ENCODE peak calls at places on chromosomes 11 and 22, in eight cellular contexts. One of them, this sample, is unnamed. For H3K4me1, the result is how much of the 10 kb centered on the place peaks cover.

GRCh38 chr11:27701262-27702105 is 1.2 kb upstream of the BDNF start:
- DNase-seq in testis: peak
- DNase-seq in body of pancreas: no peak
- DNase-seq in right cardiac atrium: peak
- DNase-seq in MM.1S: peak
- DNase-seq in SJSA1: peak
- DNase-seq in pancreas: peak
- DNase-seq in mesendoderm: no peak
- DNase-seq in this sample: no peak

GRCh38 chr11:109851780-109852390 is 241.3 kb upstream of the ZC3H12C start:
- DNase-seq in testis: no peak
- DNase-seq in body of pancreas: peak
- DNase-seq in right cardiac atrium: no peak
- DNase-seq in MM.1S: no peak
- DNase-seq in SJSA1: no peak
- DNase-seq in pancreas: no peak
- DNase-seq in mesendoderm: peak
- DNase-seq in this sample: no peak

GRCh38 chr11:109421981-109422590 is at the start of gene C11orf87:
- DNase-seq in testis: no peak
- DNase-seq in body of pancreas: peak
- DNase-seq in right cardiac atrium: no peak
- DNase-seq in MM.1S: no peak
- DNase-seq in SJSA1: no peak
- DNase-seq in pancreas: peak
- DNase-seq in mesendoderm: peak
- DNase-seq in this sample: no peak

GRCh38 chr11:95863486-95864140 is 60.3 kb downstream of the MTMR2 start:
- DNase-seq in testis: no peak
- DNase-seq in body of pancreas: no peak
- DNase-seq in right cardiac atrium: no peak
- DNase-seq in MM.1S: no peak
- DNase-seq in SJSA1: peak
- DNase-seq in pancreas: no peak
- DNase-seq in mesendoderm: no peak
- DNase-seq in this sample: no peak

GRCh38 chr11:69280451-69280850 is 13.5 kb upstream of the MYEOV start:
- DNase-seq in testis: no peak
- DNase-seq in body of pancreas: no peak
- DNase-seq in right cardiac atrium: no peak
- DNase-seq in MM.1S: no peak
- DNase-seq in SJSA1: peak
- DNase-seq in pancreas: no peak
- DNase-seq in mesendoderm: no peak
- DNase-seq in this sample: peak

GRCh38 chr11:31987118-31988005 is 103.5 kb upstream of the RCN1 start:
- DNase-seq in testis: no peak
- DNase-seq in body of pancreas: no peak
- DNase-seq in right cardiac atrium: no peak
- DNase-seq in MM.1S: no peak
- DNase-seq in SJSA1: no peak
- DNase-seq in pancreas: peak
- DNase-seq in mesendoderm: peak
- DNase-seq in this sample: no peak

GRCh38 chr11:1072116-1072820 is 2.4 kb upstream of the MUC2 start:
- DNase-seq in testis: no peak
- DNase-seq in body of pancreas: peak
- DNase-seq in right cardiac atrium: no peak
- DNase-seq in MM.1S: no peak
- DNase-seq in SJSA1: peak
- DNase-seq in pancreas: no peak
- DNase-seq in mesendoderm: peak
- DNase-seq in this sample: no peak

GRCh38 chr22:50674606-50675552 is 2.3 kb downstream of the SHANK3 start:
- DNase-seq in testis: no peak
- DNase-seq in body of pancreas: peak
- DNase-seq in right cardiac atrium: no peak
- DNase-seq in MM.1S: no peak
- DNase-seq in SJSA1: no peak
- DNase-seq in pancreas: peak
- DNase-seq in mesendoderm: peak
- DNase-seq in this sample: peak

GRCh38 chr22:30180616-30181015 is 65.9 kb downstream of the LIF start:
- DNase-seq in testis: no peak
- DNase-seq in body of pancreas: no peak
- DNase-seq in right cardiac atrium: no peak
- DNase-seq in MM.1S: no peak
- DNase-seq in SJSA1: no peak
- DNase-seq in pancreas: no peak
- DNase-seq in mesendoderm: no peak
- DNase-seq in this sample: no peak

GRCh38 chr11:69700278-69701140 is 3.3 kb downstream of the FGF19 start:
- DNase-seq in testis: peak
- DNase-seq in body of pancreas: peak
- DNase-seq in right cardiac atrium: peak
- DNase-seq in MM.1S: no peak
- DNase-seq in SJSA1: peak
- DNase-seq in pancreas: peak
- DNase-seq in mesendoderm: peak
- DNase-seq in this sample: no peak

GRCh38 chr22:49752598-49753091 is 75.0 kb downstream of the BRD1 start:
- DNase-seq in testis: no peak
- DNase-seq in body of pancreas: no peak
- DNase-seq in right cardiac atrium: no peak
- DNase-seq in MM.1S: no peak
- DNase-seq in SJSA1: no peak
- DNase-seq in pancreas: peak
- DNase-seq in mesendoderm: no peak
- DNase-seq in this sample: no peak

GRCh38 chr11:35047179-35047578 is 91.8 kb upstream of the CD44 start:
- DNase-seq in testis: no peak
- DNase-seq in body of pancreas: no peak
- DNase-seq in right cardiac atrium: no peak
- DNase-seq in MM.1S: no peak
- DNase-seq in SJSA1: no peak
- DNase-seq in pancreas: no peak
- DNase-seq in mesendoderm: no peak
- DNase-seq in this sample: no peak

GRCh38 chr11:393219-394033 is 583 bp upstream of the PKP3 start:
- DNase-seq in testis: no peak
- DNase-seq in body of pancreas: no peak
- DNase-seq in right cardiac atrium: no peak
- DNase-seq in MM.1S: no peak
- DNase-seq in SJSA1: peak
- DNase-seq in pancreas: no peak
- DNase-seq in mesendoderm: no peak
- DNase-seq in this sample: peak

GRCh38 chr11:129333873-129334272 is 41.8 kb upstream of the BARX2 start:
- DNase-seq in testis: no peak
- DNase-seq in body of pancreas: no peak
- DNase-seq in right cardiac atrium: no peak
- DNase-seq in MM.1S: no peak
- DNase-seq in SJSA1: no peak
- DNase-seq in pancreas: no peak
- DNase-seq in mesendoderm: no peak
- DNase-seq in this sample: no peak

DNA sequence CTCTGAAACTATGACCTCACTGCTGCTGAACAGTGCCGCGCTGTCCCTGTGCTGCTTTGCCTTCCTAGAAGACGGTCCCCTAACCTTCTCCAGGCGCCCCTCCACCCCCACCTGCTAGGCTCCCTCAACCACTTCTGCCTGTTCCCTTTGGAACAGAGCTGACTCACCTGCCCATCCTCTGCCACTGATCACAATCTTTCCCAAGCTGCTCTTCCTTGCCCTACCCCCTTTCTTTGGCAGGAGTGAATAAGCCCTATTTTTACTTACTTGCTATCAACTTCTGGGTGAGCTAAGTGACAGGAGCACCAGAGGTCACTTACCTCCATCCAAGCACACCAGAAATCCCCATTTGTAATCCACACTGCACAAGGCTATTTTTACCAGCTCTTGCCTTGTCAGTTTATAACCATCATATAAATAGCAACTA is 116.0 kb upstream of the BID start:
- DNase-seq in testis: no peak
- DNase-seq in body of pancreas: no peak
- DNase-seq in right cardiac atrium: no peak
- DNase-seq in MM.1S: no peak
- DNase-seq in SJSA1: no peak
- DNase-seq in pancreas: no peak
- DNase-seq in mesendoderm: no peak
- DNase-seq in this sample: no peak
- H3K27ac ChIP-seq in testis: no peak
- H3K27ac ChIP-seq in body of pancreas: no peak
- H3K27ac ChIP-seq in right cardiac atrium: peak
- H3K27ac ChIP-seq in MM.1S: no peak
- H3K27ac ChIP-seq in SJSA1: no peak
- H3K27ac ChIP-seq in pancreas: no peak
- H3K27ac ChIP-seq in mesendoderm: no peak
- H3K27ac ChIP-seq in this sample: peak

DNA sequence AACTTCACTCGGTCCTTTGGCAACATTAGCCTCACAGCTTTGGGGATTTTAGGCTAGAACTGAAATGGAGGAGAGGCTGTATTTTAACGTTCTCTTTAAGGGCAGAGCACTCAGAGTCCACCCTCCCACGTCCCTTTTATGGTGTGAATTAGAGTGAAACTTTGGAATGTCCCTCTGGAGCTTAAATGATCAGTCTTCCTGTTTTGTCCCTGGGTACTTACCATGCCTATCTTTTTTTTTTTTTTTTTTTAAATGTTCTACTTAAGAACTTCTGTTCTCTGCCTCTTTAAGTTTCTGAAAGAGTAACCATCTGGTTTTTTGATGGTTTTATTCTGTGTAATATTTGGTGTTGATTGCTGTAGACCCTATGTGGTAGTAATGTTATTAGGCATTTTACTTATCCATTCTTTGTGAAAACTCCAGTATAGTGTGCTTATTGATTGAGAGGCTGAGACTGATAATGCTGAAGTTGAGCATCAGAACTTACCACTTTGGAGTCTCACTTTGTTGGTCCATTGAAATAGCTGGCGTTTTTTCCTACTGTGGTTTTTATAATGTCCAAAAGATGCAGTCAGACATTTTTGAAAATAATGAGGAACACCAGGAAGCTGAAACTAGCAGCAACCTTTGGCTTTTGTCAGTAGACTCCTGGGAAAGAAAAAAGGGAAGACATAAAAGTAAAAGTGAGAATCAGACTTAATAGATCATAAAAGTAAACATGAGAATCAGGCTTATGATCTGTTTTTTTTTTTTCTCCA is 11.6 kb downstream of the UVRAG start:
- DNase-seq in testis: no peak
- DNase-seq in body of pancreas: no peak
- DNase-seq in right cardiac atrium: no peak
- DNase-seq in MM.1S: no peak
- DNase-seq in SJSA1: no peak
- DNase-seq in pancreas: no peak
- DNase-seq in mesendoderm: peak
- DNase-seq in this sample: no peak
- H3K4me1 ChIP-seq in testis: under half
- H3K4me1 ChIP-seq in body of pancreas: under half
- H3K4me1 ChIP-seq in right cardiac atrium: under half
- H3K4me1 ChIP-seq in MM.1S: under half
- H3K4me1 ChIP-seq in SJSA1: under half
- H3K4me1 ChIP-seq in pancreas: under half
- H3K4me1 ChIP-seq in mesendoderm: under half
- H3K4me1 ChIP-seq in this sample: under half

GRCh38 chr11:111554532-111554931 is 14.0 kb downstream of the LAYN start:
- DNase-seq in testis: no peak
- DNase-seq in body of pancreas: no peak
- DNase-seq in right cardiac atrium: no peak
- DNase-seq in MM.1S: no peak
- DNase-seq in SJSA1: no peak
- DNase-seq in pancreas: no peak
- DNase-seq in mesendoderm: no peak
- DNase-seq in this sample: peak
- H3K27ac ChIP-seq in testis: no peak
- H3K27ac ChIP-seq in body of pancreas: no peak
- H3K27ac ChIP-seq in right cardiac atrium: no peak
- H3K27ac ChIP-seq in MM.1S: no peak
- H3K27ac ChIP-seq in SJSA1: peak
- H3K27ac ChIP-seq in pancreas: no peak
- H3K27ac ChIP-seq in mesendoderm: no peak
- H3K27ac ChIP-seq in this sample: peak

GRCh38 chr11:3022300-3022967 is 30.3 kb upstream of the NAP1L4 start:
- DNase-seq in testis: no peak
- DNase-seq in body of pancreas: no peak
- DNase-seq in right cardiac atrium: no peak
- DNase-seq in MM.1S: no peak
- DNase-seq in SJSA1: no peak
- DNase-seq in pancreas: no peak
- DNase-seq in mesendoderm: peak
- DNase-seq in this sample: peak
- H3K4me1 ChIP-seq in testis: under half
- H3K4me1 ChIP-seq in body of pancreas: under half
- H3K4me1 ChIP-seq in right cardiac atrium: under half
- H3K4me1 ChIP-seq in MM.1S: under half
- H3K4me1 ChIP-seq in SJSA1: under half
- H3K4me1 ChIP-seq in pancreas: under half
- H3K4me1 ChIP-seq in mesendoderm: under half
- H3K4me1 ChIP-seq in this sample: under half

GRCh38 chr11:121829159-121829643 is 286.8 kb downstream of the BLID start:
- DNase-seq in testis: no peak
- DNase-seq in body of pancreas: no peak
- DNase-seq in right cardiac atrium: peak
- DNase-seq in MM.1S: no peak
- DNase-seq in SJSA1: peak
- DNase-seq in pancreas: no peak
- DNase-seq in mesendoderm: no peak
- DNase-seq in this sample: peak
- H3K27ac ChIP-seq in testis: no peak
- H3K27ac ChIP-seq in body of pancreas: no peak
- H3K27ac ChIP-seq in right cardiac atrium: peak
- H3K27ac ChIP-seq in MM.1S: no peak
- H3K27ac ChIP-seq in SJSA1: no peak
- H3K27ac ChIP-seq in pancreas: no peak
- H3K27ac ChIP-seq in mesendoderm: no peak
- H3K27ac ChIP-seq in this sample: peak

DNA sequence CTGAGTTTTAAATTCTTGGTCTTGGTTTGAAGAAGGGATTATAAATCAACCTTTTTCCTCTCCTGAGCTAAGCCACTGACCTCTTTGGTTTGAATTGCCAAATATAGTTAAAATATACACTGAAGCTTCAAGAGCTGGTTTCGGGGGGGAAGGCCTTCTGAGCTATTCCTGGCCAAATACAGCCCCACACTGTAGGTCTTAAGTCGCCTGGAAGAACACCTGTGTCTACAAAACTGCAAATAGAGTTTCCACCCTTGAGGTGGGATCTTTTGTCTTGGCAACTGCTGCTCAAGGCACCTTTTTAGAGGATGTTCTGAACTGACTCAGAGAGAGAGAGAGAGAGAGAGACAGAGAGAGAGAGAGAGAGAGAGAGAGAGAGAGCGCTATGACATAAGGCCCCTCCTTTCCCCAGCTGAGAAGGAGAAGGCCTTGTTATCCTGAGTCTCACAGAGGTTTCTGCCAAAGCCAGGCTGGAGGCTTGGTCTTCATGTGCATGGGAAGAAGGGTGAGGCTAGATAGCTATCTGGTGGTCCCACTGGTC is 5.5 kb downstream of the ADM start:
- DNase-seq in testis: no peak
- DNase-seq in body of pancreas: no peak
- DNase-seq in right cardiac atrium: no peak
- DNase-seq in MM.1S: peak
- DNase-seq in SJSA1: no peak
- DNase-seq in pancreas: no peak
- DNase-seq in mesendoderm: peak
- DNase-seq in this sample: no peak
- H3K4me1 ChIP-seq in testis: under half
- H3K4me1 ChIP-seq in body of pancreas: under half
- H3K4me1 ChIP-seq in right cardiac atrium: under half
- H3K4me1 ChIP-seq in MM.1S: under half
- H3K4me1 ChIP-seq in SJSA1: under half
- H3K4me1 ChIP-seq in pancreas: under half
- H3K4me1 ChIP-seq in mesendoderm: under half
- H3K4me1 ChIP-seq in this sample: under half